ENCODE peak calls at places on chromosomes 4 and X, in six cellular contexts. P is WTC11, V is K562, Y is H1, E is HepG2, H is A549. I is an unnamed sample.

GRCh38 chr4:55184600-55185523 is 59.5 kb upstream of the KDR start:
- DNase-seq in P (peak), V (peak), Y (peak), E (peak), H (no peak), I (no peak)

GRCh38 chrX:19372170-19373033 is 28.7 kb downstream of the PDHA1 start:
- DNase-seq in P (peak), V (peak), Y (peak), E (peak), H (peak), I (peak)

GRCh38 chr4:129085472-129085871 is 7.9 kb downstream of the SCLT1 start:
- DNase-seq in P (no peak), V (no peak), Y (no peak), E (no peak), H (no peak), I (no peak)

GRCh38 chr4:116358633-116359222 is 726.6 kb downstream of the TRAM1L1 start:
- DNase-seq in P (peak), V (peak), Y (peak), E (peak), H (peak), I (peak)

GRCh38 chr4:76061977-76062376 is 12.5 kb upstream of the ART3 start:
- DNase-seq in P (no peak), V (no peak), Y (no peak), E (no peak), H (no peak), I (no peak)

GRCh38 chr4:82718067-82718935 is 80.3 kb downstream of the SCD5 start:
- DNase-seq in P (no peak), V (no peak), Y (no peak), E (peak), H (no peak), I (no peak)

GRCh38 chr4:153188966-153189801 is 15.1 kb upstream of the TRIM2 start:
- DNase-seq in P (no peak), V (no peak), Y (no peak), E (no peak), H (no peak), I (no peak)

GRCh38 chrX:16838202-16839066 is 31.7 kb downstream of the RBBP7 start:
- DNase-seq in P (no peak), V (no peak), Y (no peak), E (no peak), H (no peak), I (peak)

GRCh38 chr4:9927317-9928007 is 93.8 kb downstream of the SLC2A9 start:
- DNase-seq in P (no peak), V (no peak), Y (no peak), E (no peak), H (no peak), I (no peak)

GRCh38 chrX:103565197-103565596 is 20.1 kb upstream of the TCEAL4 start:
- DNase-seq in P (no peak), V (no peak), Y (no peak), E (no peak), H (no peak), I (no peak)

GRCh38 chr4:66465111-66465510 is 794.8 kb upstream of the EPHA5 start:
- DNase-seq in P (no peak), V (no peak), Y (no peak), E (no peak), H (no peak), I (no peak)

GRCh38 chrX:42597481-42597880 is 180.5 kb downstream of the PPP1R2C start:
- DNase-seq in P (no peak), V (no peak), Y (no peak), E (no peak), H (no peak), I (no peak)

GRCh38 chrX:66162331-66162822 is 1.7 kb upstream of the HEPH start:
- DNase-seq in P (no peak), V (peak), Y (no peak), E (no peak), H (no peak), I (no peak)

GRCh38 chr4:56653461-56654237 is 27.4 kb downstream of the HOPX start:
- DNase-seq in P (no peak), V (no peak), Y (no peak), E (no peak), H (no peak), I (peak)

DNA sequence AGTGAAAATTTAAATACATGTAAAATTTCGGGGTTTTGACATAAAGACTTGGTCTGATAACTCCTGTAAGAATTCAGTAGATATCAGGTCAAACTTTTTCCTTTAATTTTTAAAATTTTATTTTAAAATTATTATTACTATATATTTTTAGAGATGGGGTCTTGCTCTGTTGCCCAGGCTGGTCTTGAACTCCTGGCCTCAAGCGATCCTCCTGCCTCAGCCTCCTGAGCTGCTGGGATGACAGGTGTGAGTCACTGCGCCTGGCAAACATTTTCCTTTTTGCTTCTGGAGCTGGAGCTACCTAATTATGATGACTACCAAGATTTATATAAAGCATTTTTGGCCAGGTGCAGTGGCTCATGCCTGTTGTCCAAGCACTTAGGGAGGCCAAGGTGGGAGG is 37.3 kb downstream of the KLHL15 start:
- DNase-seq in P (no peak), V (no peak), Y (no peak), E (no peak), H (no peak), I (no peak)
- TF ChIP-seq JUN in P (no peak), V (no peak), Y (no peak), E (no peak), H (no peak), I (no peak)

GRCh38 chr4:52269761-52270160 is 218.7 kb downstream of the SPATA18 start:
- DNase-seq in P (no peak), V (no peak), Y (no peak), E (no peak), H (no peak), I (no peak)

GRCh38 chr4:52266537-52267137 is 215.5 kb downstream of the SPATA18 start:
- DNase-seq in P (no peak), V (no peak), Y (no peak), E (no peak), H (no peak), I (no peak)

GRCh38 chr4:52263612-52264011 is 212.5 kb downstream of the SPATA18 start:
- DNase-seq in P (no peak), V (no peak), Y (no peak), E (no peak), H (no peak), I (no peak)

GRCh38 chr4:52260507-52261302 is 209.6 kb downstream of the SPATA18 start:
- DNase-seq in P (no peak), V (no peak), Y (no peak), E (no peak), H (no peak), I (no peak)

DNA sequence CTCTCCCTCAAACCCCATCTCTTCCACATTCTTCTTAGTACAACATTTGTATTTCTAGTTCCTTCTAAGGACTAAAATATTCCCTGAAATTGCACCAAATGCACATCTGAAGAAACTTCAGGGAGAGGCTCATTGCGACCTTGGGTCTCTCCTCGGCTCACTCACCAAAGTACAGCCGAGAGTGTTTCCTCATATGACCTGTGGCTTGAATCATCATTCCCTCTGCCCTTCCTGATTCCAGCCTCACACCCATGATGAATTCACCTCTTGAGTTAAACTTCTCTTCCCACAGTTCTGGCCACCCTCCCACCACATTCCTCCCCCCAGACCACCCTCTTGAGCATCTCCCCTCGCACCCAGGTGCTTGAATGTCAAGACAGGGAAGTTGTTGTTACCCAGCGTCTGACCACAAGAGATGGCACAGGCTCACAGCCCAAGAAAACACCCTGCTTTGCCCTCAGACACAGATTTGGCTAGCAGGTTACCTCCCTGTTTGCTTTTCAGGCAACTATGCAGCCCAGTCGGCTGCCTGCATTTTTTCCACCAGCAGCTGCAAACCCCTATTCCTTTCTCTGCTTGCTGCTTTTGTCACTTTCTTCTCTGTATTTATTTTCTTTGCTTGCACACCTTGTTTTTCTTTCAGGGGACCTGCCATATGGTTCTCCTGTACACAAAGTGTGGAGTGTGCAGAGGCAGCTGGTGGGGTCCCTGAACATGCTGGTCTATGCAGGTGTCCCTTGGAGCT is 214.8 kb downstream of the SPATA18 start:
- DNase-seq in P (no peak), V (no peak), Y (no peak), E (no peak), H (no peak), I (no peak)
- TF ChIP-seq JUN in P (no peak), V (no peak), Y (no peak), E (no peak), H (no peak), I (no peak)

GRCh38 chr4:156248921-156249320 is 295.3 kb upstream of the CTSO start:
- DNase-seq in P (no peak), V (no peak), Y (no peak), E (no peak), H (no peak), I (no peak)
- TF ChIP-seq JUN in P (no peak), V (no peak), Y (no peak), E (no peak), H (no peak), I (no peak)

GRCh38 chrX:85988353-85988752 is 59.0 kb downstream of the CHM start:
- DNase-seq in P (no peak), V (no peak), Y (no peak), E (no peak), H (no peak), I (no peak)
- TF ChIP-seq JUN in P (no peak), V (no peak), Y (no peak), E (no peak), H (no peak), I (no peak)

GRCh38 chrX:20727447-20727846 is 460.7 kb upstream of the RPS6KA3 start:
- DNase-seq in P (no peak), V (no peak), Y (no peak), E (no peak), H (peak), I (no peak)

DNA sequence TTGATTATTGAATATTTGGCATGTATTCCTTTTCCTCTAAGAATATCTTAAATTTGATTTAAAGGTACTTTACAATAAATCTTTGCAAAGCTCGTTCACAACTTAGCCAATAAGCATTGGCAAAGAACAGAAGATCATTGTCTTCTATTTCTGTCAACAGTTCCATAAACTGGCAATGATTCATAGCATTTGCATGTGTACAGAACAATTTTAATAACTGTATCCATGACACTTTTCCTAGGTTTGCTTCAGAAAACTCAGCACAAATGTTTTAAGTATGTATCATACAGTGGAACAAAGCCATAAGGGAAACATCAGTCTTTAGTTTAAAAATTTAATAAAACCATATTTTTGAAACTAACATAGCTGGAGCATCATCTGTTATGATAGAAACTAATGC is 462.7 kb upstream of the RPS6KA3 start:
- DNase-seq in P (no peak), V (no peak), Y (no peak), E (no peak), H (no peak), I (no peak)
- TF ChIP-seq JUN in P (no peak), V (no peak), Y (no peak), E (no peak), H (no peak), I (no peak)

DNA sequence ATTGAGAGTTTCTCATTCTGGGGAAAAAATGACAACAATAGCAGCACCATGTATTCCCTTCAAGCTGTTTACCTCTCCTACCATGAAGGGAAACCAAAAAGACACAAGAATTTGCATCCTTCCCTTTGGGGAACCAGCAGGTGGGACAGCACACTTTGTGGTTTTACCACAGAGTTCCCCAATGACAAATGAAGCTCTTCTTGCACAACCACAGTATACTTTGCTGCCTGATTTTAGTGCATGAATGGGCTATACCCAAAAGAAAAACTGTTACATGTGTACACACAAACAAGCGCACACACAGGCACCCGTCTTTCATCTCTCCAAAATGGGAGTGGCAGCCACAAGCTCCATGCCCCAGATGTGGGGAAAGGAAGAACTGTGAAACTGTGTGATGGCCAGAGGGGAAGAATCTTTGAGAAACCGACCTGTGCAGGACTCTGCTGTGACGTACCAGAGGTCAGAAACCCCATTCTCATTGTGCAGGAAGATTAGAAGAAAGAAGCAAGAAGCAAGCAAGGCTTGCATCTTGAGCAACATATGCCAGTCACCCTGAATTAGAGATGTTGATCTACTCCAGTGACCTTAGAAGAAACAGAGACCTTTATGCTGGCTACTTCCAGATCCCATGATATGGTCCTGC is 2.7 kb upstream of the MAML3 start:
- DNase-seq in P (no peak), V (no peak), Y (no peak), E (no peak), H (no peak), I (no peak)
- TF ChIP-seq JUN in P (no peak), V (no peak), Y (no peak), E (no peak), H (no peak), I (no peak)

GRCh38 chrX:51975360-51975759 is 81.9 kb downstream of the MAGED1 start:
- DNase-seq in P (no peak), V (no peak), Y (no peak), E (peak), H (no peak), I (no peak)

GRCh38 chrX:51976503-51976902 is 83.1 kb downstream of the MAGED1 start:
- DNase-seq in P (no peak), V (no peak), Y (no peak), E (no peak), H (no peak), I (no peak)

GRCh38 chrX:51975811-51976210 is 82.4 kb downstream of the MAGED1 start:
- DNase-seq in P (no peak), V (no peak), Y (no peak), E (peak), H (no peak), I (no peak)
- TF ChIP-seq JUN in P (no peak), V (no peak), Y (no peak), E (no peak), H (no peak), I (no peak)

DNA sequence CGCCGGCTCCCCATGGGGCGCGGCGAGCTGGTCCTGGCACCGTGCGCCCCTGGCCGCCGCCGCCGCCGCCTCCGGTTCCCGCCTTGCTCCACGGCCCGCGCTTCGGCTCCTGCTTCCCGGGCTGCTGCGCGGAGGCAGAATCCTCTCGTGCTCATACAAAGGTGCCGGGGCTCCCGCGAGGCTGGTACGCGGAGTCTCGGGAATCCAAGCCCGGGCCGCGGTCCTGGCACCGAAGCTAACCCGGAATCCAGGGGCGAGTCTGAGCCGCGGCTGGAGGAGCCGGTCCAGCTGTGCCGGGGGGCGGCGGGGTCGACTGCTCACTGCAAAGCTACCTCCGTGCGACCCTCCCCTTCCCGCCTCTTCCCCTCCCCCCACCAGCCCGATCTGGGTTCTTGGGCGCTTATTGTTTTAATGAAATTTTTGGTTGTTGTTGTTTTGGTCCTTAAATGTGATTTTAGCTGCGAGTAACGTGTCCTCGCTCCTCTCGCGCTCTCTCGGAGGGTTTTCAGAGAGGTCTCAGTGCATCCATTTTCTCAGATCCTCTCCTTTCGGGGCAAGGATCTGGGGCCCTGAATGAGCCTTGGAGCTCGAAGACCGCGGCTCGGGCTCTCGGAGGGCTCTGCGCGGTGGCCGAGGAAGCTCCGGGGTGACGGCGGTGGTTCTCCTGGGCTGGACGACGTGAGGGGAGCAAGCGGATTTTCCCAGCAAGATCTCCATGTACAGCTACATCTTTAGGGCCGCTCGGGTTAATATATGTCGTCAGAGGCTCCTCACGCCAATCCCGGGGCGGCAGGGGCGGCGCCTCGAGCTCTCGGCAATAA is at the start of gene HAND2:
- DNase-seq in P (peak), V (peak), Y (peak), E (no peak), H (peak), I (no peak)
- TF ChIP-seq JUN in P (no peak), V (no peak), Y (no peak), E (no peak), H (no peak), I (no peak)

GRCh38 chr4:3473943-3474335 is 10.8 kb downstream of the DOK7 start:
- DNase-seq in P (no peak), V (no peak), Y (no peak), E (no peak), H (no peak), I (no peak)
- TF ChIP-seq JUN in P (no peak), V (no peak), Y (no peak), E (no peak), H (no peak), I (no peak)